ENCODE peak calls at places on chromosomes 16 and 17, in seven cellular contexts. S is A549; M is transverse colon; Z is CD4-positive, alpha-beta T cell; D is heart left ventricle; I is testis; W is WERI-Rb-1. F is an unnamed sample. For H3K9me3, the result is how much of the 10 kb centered on the place peaks cover.

GRCh38 chr17:48282303-48282702 is 147.7 kb downstream of the SKAP1 start:
- DNase-seq in M (no peak), I (no peak), W (no peak), D (no peak), Z (no peak), S (no peak), F (no peak)

GRCh38 chr16:10868562-10869469 is 8.2 kb upstream of the CIITA start:
- DNase-seq in W (no peak), Z (no peak), S (no peak), I (peak), M (peak), D (peak), F (peak)

GRCh38 chr16:72793017-72793416 is 254.9 kb downstream of the ZFHX3 start:
- DNase-seq in D (no peak), S (no peak), M (no peak), Z (no peak), W (no peak), I (no peak), F (no peak)

GRCh38 chr17:69567130-69567529 is 152.6 kb downstream of the MAP2K6 start:
- DNase-seq in Z (no peak), D (no peak), W (no peak), I (no peak), S (no peak), M (no peak), F (no peak)

GRCh38 chr16:88774544-88775393 is 10.3 kb downstream of the PIEZO1 start:
- DNase-seq in D (no peak), S (no peak), Z (no peak), I (no peak), W (no peak), M (no peak), F (no peak)

GRCh38 chr17:82399601-82400101 is 18.5 kb upstream of the HEXD start:
- DNase-seq in I (no peak), Z (no peak), W (peak), S (no peak), M (no peak), D (no peak), F (no peak)

GRCh38 chr17:5164465-5164864 is 27.2 kb downstream of the ZNF594 start:
- DNase-seq in Z (no peak), W (no peak), S (no peak), M (no peak), D (no peak), I (no peak), F (no peak)

GRCh38 chr16:75909746-75910145 is 183.5 kb upstream of the CPHXL start:
- DNase-seq in Z (no peak), M (no peak), I (no peak), D (no peak), S (no peak), W (no peak), F (no peak)

GRCh38 chr16:70789231-70789926 is 11.6 kb downstream of the VAC14 start:
- DNase-seq in S (peak), Z (no peak), D (no peak), M (peak), I (peak), W (no peak), F (no peak)

GRCh38 chr16:86019446-86020047 is 120.6 kb downstream of the IRF8 start:
- DNase-seq in S (peak), M (no peak), W (peak), D (no peak), Z (no peak), I (peak), F (no peak)

GRCh38 chr16:85202631-85203461 is 90.6 kb upstream of the CIBAR2 start:
- DNase-seq in I (peak), Z (no peak), D (peak), W (peak), M (peak), S (no peak), F (peak)

GRCh38 chr16:29664133-29664912 is 1.3 kb downstream of the SPN start:
- DNase-seq in Z (peak), D (no peak), M (peak), S (no peak), I (no peak), W (no peak), F (peak)

GRCh38 chr17:80879723-80880649 is 111.7 kb upstream of the CHMP6 start:
- DNase-seq in D (peak), W (no peak), S (no peak), I (no peak), M (no peak), Z (no peak), F (peak)

GRCh38 chr17:79355186-79355585 is 255.7 kb downstream of the RBFOX3 start:
- DNase-seq in I (no peak), W (no peak), S (no peak), M (no peak), D (peak), Z (no peak), F (no peak)

GRCh38 chr16:35352431-35352830 is 1893.0 kb downstream of the TP53TG3F start:
- DNase-seq in D (no peak), I (peak), M (no peak), Z (no peak), S (no peak), W (no peak), F (no peak)
- H3K9me3 ChIP-seq in D (under half), I (under half), M (under half), Z (under half), S (under half), W (under half), F (under half)

GRCh38 chr16:1745900-1746692 is 25.2 kb downstream of the NME3 start:
- DNase-seq in Z (no peak), S (no peak), I (no peak), D (no peak), M (no peak), W (no peak), F (no peak)
- H3K27ac ChIP-seq in Z (no peak), S (peak), I (no peak), D (no peak), M (no peak), W (no peak), F (no peak)

GRCh38 chr16:58756650-58757332 is 22.7 kb upstream of the GOT2 start:
- DNase-seq in I (no peak), D (no peak), W (no peak), M (no peak), S (no peak), Z (no peak), F (no peak)
- TF ChIP-seq CTCF in I (no peak), D (peak), W (no peak), M (no peak), S (no peak), Z (no peak), F (no peak)

GRCh38 chr16:66293207-66293735 is 73.2 kb upstream of the CDH5 start:
- DNase-seq in D (no peak), M (no peak), Z (no peak), I (no peak), S (no peak), W (no peak), F (no peak)

GRCh38 chr16:66295761-66296546 is 70.5 kb upstream of the CDH5 start:
- DNase-seq in D (no peak), I (no peak), S (no peak), M (no peak), W (no peak), Z (no peak), F (no peak)

GRCh38 chr16:66293932-66294331 is 72.6 kb upstream of the CDH5 start:
- DNase-seq in M (no peak), S (no peak), D (no peak), I (no peak), W (no peak), Z (no peak), F (no peak)

GRCh38 chr16:66295191-66295590 is 71.3 kb upstream of the CDH5 start:
- DNase-seq in I (no peak), W (no peak), Z (no peak), S (no peak), M (no peak), D (no peak), F (no peak)

GRCh38 chr16:66294507-66294906 is 72.0 kb upstream of the CDH5 start:
- DNase-seq in S (no peak), W (no peak), M (no peak), Z (no peak), D (no peak), I (no peak), F (no peak)
- H3K9me3 ChIP-seq in S (under half), W (under half), M (under half), Z (under half), D (under half), I (under half), F (under half)

DNA sequence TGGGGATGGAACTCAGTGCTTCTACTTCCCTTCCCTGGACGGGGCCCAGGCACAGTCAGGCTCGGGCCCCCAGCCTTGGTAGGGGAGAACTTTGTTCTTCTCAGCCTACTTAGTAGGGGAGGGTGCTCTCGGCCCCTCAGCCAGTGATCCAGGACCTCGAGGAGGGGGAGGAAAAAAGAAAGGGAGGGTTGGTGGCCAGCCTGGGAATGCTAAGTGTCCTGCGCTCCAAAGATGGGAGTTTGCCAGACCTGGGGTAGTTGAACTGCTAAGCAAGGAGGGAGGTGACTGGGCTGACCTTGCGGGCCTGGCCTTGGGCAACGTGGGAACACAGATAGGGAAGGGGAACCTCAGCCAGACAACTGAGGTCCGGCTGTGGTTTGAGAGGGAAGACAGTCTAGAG is 12.2 kb downstream of the ADGRG1 start:
- DNase-seq in Z (no peak), I (peak), M (no peak), D (no peak), S (no peak), W (no peak), F (no peak)
- H3K27ac ChIP-seq in Z (no peak), I (no peak), M (no peak), D (peak), S (no peak), W (no peak), F (no peak)

GRCh38 chr17:29240477-29240876 is 6.2 kb upstream of the CRYBA1 start:
- DNase-seq in S (peak), Z (no peak), M (no peak), I (no peak), D (no peak), W (no peak), F (no peak)
- TF ChIP-seq CTCF in S (no peak), Z (no peak), M (no peak), I (no peak), D (no peak), W (no peak), F (no peak)

GRCh38 chr17:74141612-74142011 is 61.9 kb upstream of the RPL38 start:
- DNase-seq in I (no peak), Z (no peak), M (no peak), W (no peak), S (no peak), D (no peak), F (no peak)
- H3K9me3 ChIP-seq in I (under half), Z (under half), M (under half), W (half or more), S (half or more), D (under half), F (under half)

F was measured in lower lobe of right lung.